ENCODE peak calls at places on chromosomes 4 and X, in five cellular contexts. One of them, this sample, is unnamed.

GRCh38 chr4:6425336-6425735 is 47.1 kb downstream of the PPP2R2C start:
- DNase-seq in fibroblast of mammary gland: no peak
- DNase-seq in cardiac muscle cell: no peak
- DNase-seq in H9: no peak
- DNase-seq in progenitor cell of endocrine pancreas: no peak
- DNase-seq in this sample: no peak

GRCh38 chr4:185752881-185753280 is 59.1 kb downstream of the SORBS2 start:
- DNase-seq in fibroblast of mammary gland: no peak
- DNase-seq in cardiac muscle cell: no peak
- DNase-seq in H9: no peak
- DNase-seq in progenitor cell of endocrine pancreas: no peak
- DNase-seq in this sample: no peak

GRCh38 chr4:15756361-15756861 is 21.7 kb upstream of the CD38 start:
- DNase-seq in fibroblast of mammary gland: peak; percentile 8
- DNase-seq in cardiac muscle cell: no peak
- DNase-seq in H9: no peak
- DNase-seq in progenitor cell of endocrine pancreas: no peak
- DNase-seq in this sample: peak; percentile 10

GRCh38 chrX:10138726-10139125 is 18.0 kb upstream of the CLCN4 start:
- DNase-seq in fibroblast of mammary gland: no peak
- DNase-seq in cardiac muscle cell: no peak
- DNase-seq in H9: no peak
- DNase-seq in progenitor cell of endocrine pancreas: no peak
- DNase-seq in this sample: no peak

GRCh38 chrX:138026211-138026610 is 460.3 kb downstream of the ZIC3 start:
- DNase-seq in fibroblast of mammary gland: peak; percentile 4
- DNase-seq in cardiac muscle cell: peak; percentile 23
- DNase-seq in H9: no peak
- DNase-seq in progenitor cell of endocrine pancreas: no peak
- DNase-seq in this sample: no peak

GRCh38 chr4:57109847-57110634 is at the start of gene IGFBP7:
- DNase-seq in fibroblast of mammary gland: no peak
- DNase-seq in cardiac muscle cell: peak; percentile 41
- DNase-seq in H9: no peak
- DNase-seq in progenitor cell of endocrine pancreas: peak; percentile 28
- DNase-seq in this sample: peak; percentile 34

GRCh38 chr4:169124661-169125060 is 114.6 kb upstream of the CBR4 start:
- DNase-seq in fibroblast of mammary gland: no peak
- DNase-seq in cardiac muscle cell: no peak
- DNase-seq in H9: no peak
- DNase-seq in progenitor cell of endocrine pancreas: no peak
- DNase-seq in this sample: no peak

GRCh38 chr4:153750197-153750817 is 9.5 kb downstream of the RNF175 start:
- DNase-seq in fibroblast of mammary gland: peak; percentile 82
- DNase-seq in cardiac muscle cell: peak; percentile 86
- DNase-seq in H9: peak; percentile 82
- DNase-seq in progenitor cell of endocrine pancreas: peak; percentile 69
- DNase-seq in this sample: peak; percentile 69

GRCh38 chr4:48047421-48047844 is 30.9 kb downstream of the NIPAL1 start:
- DNase-seq in fibroblast of mammary gland: no peak
- DNase-seq in cardiac muscle cell: no peak
- DNase-seq in H9: no peak
- DNase-seq in progenitor cell of endocrine pancreas: no peak
- DNase-seq in this sample: no peak

GRCh38 chr4:168667936-168668335 is 171.1 kb downstream of the PALLD start:
- DNase-seq in fibroblast of mammary gland: no peak
- DNase-seq in cardiac muscle cell: no peak
- DNase-seq in H9: no peak
- DNase-seq in progenitor cell of endocrine pancreas: no peak
- DNase-seq in this sample: no peak

GRCh38 chr4:76067652-76068286 is 6.7 kb upstream of the ART3 start:
- DNase-seq in fibroblast of mammary gland: peak; percentile 79
- DNase-seq in cardiac muscle cell: peak; percentile 80
- DNase-seq in H9: peak; percentile 65
- DNase-seq in progenitor cell of endocrine pancreas: peak; percentile 44
- DNase-seq in this sample: peak; percentile 71

GRCh38 chr4:98656443-98656842 is 2.0 kb downstream of the TSPAN5 start:
- DNase-seq in fibroblast of mammary gland: no peak
- DNase-seq in cardiac muscle cell: no peak
- DNase-seq in H9: no peak
- DNase-seq in progenitor cell of endocrine pancreas: no peak
- DNase-seq in this sample: no peak

GRCh38 chr4:113531572-113531971 is 230.0 kb downstream of the CAMK2D start:
- DNase-seq in fibroblast of mammary gland: no peak
- DNase-seq in cardiac muscle cell: no peak
- DNase-seq in H9: no peak
- DNase-seq in progenitor cell of endocrine pancreas: no peak
- DNase-seq in this sample: no peak

GRCh38 chrX:34884693-34885277 is 57.8 kb upstream of the FAM47B start:
- DNase-seq in fibroblast of mammary gland: peak; percentile 88
- DNase-seq in cardiac muscle cell: no peak
- DNase-seq in H9: no peak
- DNase-seq in progenitor cell of endocrine pancreas: no peak
- DNase-seq in this sample: peak; percentile 76

GRCh38 chr4:6876440-6876839 is 33.2 kb upstream of the TBC1D14 start:
- DNase-seq in fibroblast of mammary gland: no peak
- DNase-seq in cardiac muscle cell: no peak
- DNase-seq in H9: no peak
- DNase-seq in progenitor cell of endocrine pancreas: no peak
- DNase-seq in this sample: no peak

GRCh38 chr4:173504181-173504503 is 25.9 kb downstream of the HAND2 start:
- DNase-seq in fibroblast of mammary gland: peak; percentile 49
- DNase-seq in cardiac muscle cell: no peak
- DNase-seq in H9: no peak
- DNase-seq in progenitor cell of endocrine pancreas: no peak
- DNase-seq in this sample: no peak

GRCh38 chr4:15145709-15146108 is 143.4 kb downstream of the CPEB2 start:
- DNase-seq in fibroblast of mammary gland: no peak
- DNase-seq in cardiac muscle cell: no peak
- DNase-seq in H9: no peak
- DNase-seq in progenitor cell of endocrine pancreas: no peak
- DNase-seq in this sample: no peak

GRCh38 chr4:145909773-145910172 is 28.9 kb downstream of the ZNF827 start:
- DNase-seq in fibroblast of mammary gland: peak; percentile 23
- DNase-seq in cardiac muscle cell: no peak
- DNase-seq in H9: no peak
- DNase-seq in progenitor cell of endocrine pancreas: no peak
- DNase-seq in this sample: no peak

GRCh38 chr4:140059159-140059558 is 94.8 kb downstream of the MAML3 start:
- DNase-seq in fibroblast of mammary gland: no peak
- DNase-seq in cardiac muscle cell: peak; percentile 37
- DNase-seq in H9: no peak
- DNase-seq in progenitor cell of endocrine pancreas: no peak
- DNase-seq in this sample: no peak

GRCh38 chr4:71526626-71527406 is 188.0 kb downstream of the SLC4A4 start:
- DNase-seq in fibroblast of mammary gland: no peak
- DNase-seq in cardiac muscle cell: no peak
- DNase-seq in H9: no peak
- DNase-seq in progenitor cell of endocrine pancreas: no peak
- DNase-seq in this sample: no peak

GRCh38 chrX:116243039-116243438 is 72.5 kb downstream of the AGTR2 start:
- DNase-seq in fibroblast of mammary gland: no peak
- DNase-seq in cardiac muscle cell: no peak
- DNase-seq in H9: no peak
- DNase-seq in progenitor cell of endocrine pancreas: no peak
- DNase-seq in this sample: no peak

GRCh38 chr4:119684463-119684862 is 55.9 kb upstream of the PDE5A start:
- DNase-seq in fibroblast of mammary gland: no peak
- DNase-seq in cardiac muscle cell: no peak
- DNase-seq in H9: no peak
- DNase-seq in progenitor cell of endocrine pancreas: no peak
- DNase-seq in this sample: no peak

GRCh38 chr4:186104114-186104894 is at the start of gene FAM149A:
- DNase-seq in fibroblast of mammary gland: no peak
- DNase-seq in cardiac muscle cell: peak; percentile 37
- DNase-seq in H9: peak; percentile 56
- DNase-seq in progenitor cell of endocrine pancreas: peak; percentile 27
- DNase-seq in this sample: no peak

GRCh38 chrX:38806875-38807601 is 5.8 kb downstream of the MID1IP1 start:
- DNase-seq in fibroblast of mammary gland: no peak
- DNase-seq in cardiac muscle cell: peak; percentile 28
- DNase-seq in H9: no peak
- DNase-seq in progenitor cell of endocrine pancreas: no peak
- DNase-seq in this sample: no peak

GRCh38 chrX:34805951-34806350 is 136.6 kb upstream of the FAM47B start:
- DNase-seq in fibroblast of mammary gland: no peak
- DNase-seq in cardiac muscle cell: no peak
- DNase-seq in H9: no peak
- DNase-seq in progenitor cell of endocrine pancreas: no peak
- DNase-seq in this sample: no peak

DNA sequence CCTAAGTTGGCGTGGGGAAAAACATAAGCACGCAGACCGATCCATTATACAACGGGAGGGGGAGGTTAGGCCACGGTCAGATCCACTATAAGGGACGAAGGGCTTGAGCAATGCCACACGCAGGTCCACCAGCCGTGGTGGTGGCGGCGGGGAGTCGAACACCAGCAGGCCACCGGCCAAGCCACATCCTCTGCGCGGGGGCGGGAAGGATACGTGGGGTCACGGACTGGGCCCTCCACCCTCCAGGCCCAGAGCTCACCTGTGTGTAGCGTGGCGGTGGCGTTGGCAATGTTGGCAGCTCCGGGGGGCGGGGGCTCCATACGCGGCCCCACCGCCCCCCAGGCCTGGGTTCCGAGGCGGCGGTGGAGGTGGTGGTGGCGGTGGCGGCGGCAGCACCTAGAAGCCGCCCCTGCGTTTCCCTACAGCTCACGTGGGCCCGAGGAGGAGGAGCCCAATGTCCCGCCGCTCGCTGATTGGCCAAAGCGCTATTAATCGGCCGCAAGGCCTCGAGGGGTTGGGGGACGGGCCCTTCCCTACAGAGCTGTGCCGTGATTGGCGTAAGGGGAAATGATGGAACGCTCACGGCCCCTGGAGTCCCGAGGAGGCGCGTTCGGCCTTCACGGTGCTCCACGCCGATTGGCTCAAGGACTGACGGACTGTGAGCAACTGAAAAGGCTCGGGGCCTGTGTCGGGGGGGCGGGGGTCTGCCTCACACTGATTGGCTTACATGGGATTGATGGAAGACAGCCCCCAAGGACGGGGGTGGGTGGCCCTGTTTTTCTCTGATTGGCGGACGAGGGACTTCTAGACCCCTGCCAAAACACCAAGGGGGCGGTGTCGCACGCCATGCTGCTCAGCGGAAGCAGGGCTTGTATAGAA is at the start of gene ELK1:
- DNase-seq in fibroblast of mammary gland: peak; percentile 97
- DNase-seq in cardiac muscle cell: peak; percentile 95
- DNase-seq in H9: peak; percentile 99
- DNase-seq in progenitor cell of endocrine pancreas: peak; percentile 82
- DNase-seq in this sample: peak; percentile 97
- TF ChIP-seq CTCF in fibroblast of mammary gland: no peak
- TF ChIP-seq CTCF in cardiac muscle cell: no peak
- TF ChIP-seq CTCF in H9: no peak
- TF ChIP-seq CTCF in progenitor cell of endocrine pancreas: no peak
- TF ChIP-seq CTCF in this sample: no peak

GRCh38 chr4:26619784-26620183 is 35.9 kb downstream of the TBC1D19 start:
- DNase-seq in fibroblast of mammary gland: peak; percentile 58
- DNase-seq in cardiac muscle cell: no peak
- DNase-seq in H9: no peak
- DNase-seq in progenitor cell of endocrine pancreas: no peak
- DNase-seq in this sample: peak; percentile 13

GRCh38 chr4:26622913-26623312 is 39.0 kb downstream of the TBC1D19 start:
- DNase-seq in fibroblast of mammary gland: no peak
- DNase-seq in cardiac muscle cell: no peak
- DNase-seq in H9: no peak
- DNase-seq in progenitor cell of endocrine pancreas: no peak
- DNase-seq in this sample: no peak

GRCh38 chr4:26624042-26624441 is 40.2 kb downstream of the TBC1D19 start:
- DNase-seq in fibroblast of mammary gland: peak; percentile 38
- DNase-seq in cardiac muscle cell: no peak
- DNase-seq in H9: no peak
- DNase-seq in progenitor cell of endocrine pancreas: no peak
- DNase-seq in this sample: no peak

DNA sequence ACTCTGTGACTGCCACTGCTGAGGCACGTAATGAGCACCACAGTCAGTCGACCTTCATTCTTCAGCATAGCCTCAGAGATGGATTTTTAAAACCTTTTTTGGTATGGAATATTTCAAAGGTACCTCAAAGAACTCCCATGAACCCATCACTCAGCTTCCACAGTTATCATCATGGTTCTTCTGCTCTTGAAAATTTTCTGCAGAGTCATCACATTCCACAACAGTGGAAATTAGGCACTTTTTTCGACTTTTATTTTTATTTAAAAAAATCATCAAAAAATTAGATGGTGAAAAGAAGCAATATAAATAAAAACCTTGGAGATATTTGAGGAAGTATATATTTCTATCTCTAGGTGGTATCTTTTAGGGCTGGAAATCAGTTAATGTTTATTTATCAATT is 37.5 kb downstream of the TBC1D19 start:
- DNase-seq in fibroblast of mammary gland: no peak
- DNase-seq in cardiac muscle cell: no peak
- DNase-seq in H9: no peak
- DNase-seq in progenitor cell of endocrine pancreas: no peak
- DNase-seq in this sample: no peak
- TF ChIP-seq CTCF in fibroblast of mammary gland: no peak
- TF ChIP-seq CTCF in cardiac muscle cell: no peak
- TF ChIP-seq CTCF in H9: no peak
- TF ChIP-seq CTCF in progenitor cell of endocrine pancreas: no peak
- TF ChIP-seq CTCF in this sample: no peak

GRCh38 chr4:27787195-27787594 is 926.6 kb downstream of the STIM2 start:
- DNase-seq in fibroblast of mammary gland: no peak
- DNase-seq in cardiac muscle cell: no peak
- DNase-seq in H9: no peak
- DNase-seq in progenitor cell of endocrine pancreas: no peak
- DNase-seq in this sample: no peak
- TF ChIP-seq CTCF in fibroblast of mammary gland: no peak
- TF ChIP-seq CTCF in cardiac muscle cell: no peak
- TF ChIP-seq CTCF in H9: no peak
- TF ChIP-seq CTCF in progenitor cell of endocrine pancreas: no peak
- TF ChIP-seq CTCF in this sample: no peak

DNA sequence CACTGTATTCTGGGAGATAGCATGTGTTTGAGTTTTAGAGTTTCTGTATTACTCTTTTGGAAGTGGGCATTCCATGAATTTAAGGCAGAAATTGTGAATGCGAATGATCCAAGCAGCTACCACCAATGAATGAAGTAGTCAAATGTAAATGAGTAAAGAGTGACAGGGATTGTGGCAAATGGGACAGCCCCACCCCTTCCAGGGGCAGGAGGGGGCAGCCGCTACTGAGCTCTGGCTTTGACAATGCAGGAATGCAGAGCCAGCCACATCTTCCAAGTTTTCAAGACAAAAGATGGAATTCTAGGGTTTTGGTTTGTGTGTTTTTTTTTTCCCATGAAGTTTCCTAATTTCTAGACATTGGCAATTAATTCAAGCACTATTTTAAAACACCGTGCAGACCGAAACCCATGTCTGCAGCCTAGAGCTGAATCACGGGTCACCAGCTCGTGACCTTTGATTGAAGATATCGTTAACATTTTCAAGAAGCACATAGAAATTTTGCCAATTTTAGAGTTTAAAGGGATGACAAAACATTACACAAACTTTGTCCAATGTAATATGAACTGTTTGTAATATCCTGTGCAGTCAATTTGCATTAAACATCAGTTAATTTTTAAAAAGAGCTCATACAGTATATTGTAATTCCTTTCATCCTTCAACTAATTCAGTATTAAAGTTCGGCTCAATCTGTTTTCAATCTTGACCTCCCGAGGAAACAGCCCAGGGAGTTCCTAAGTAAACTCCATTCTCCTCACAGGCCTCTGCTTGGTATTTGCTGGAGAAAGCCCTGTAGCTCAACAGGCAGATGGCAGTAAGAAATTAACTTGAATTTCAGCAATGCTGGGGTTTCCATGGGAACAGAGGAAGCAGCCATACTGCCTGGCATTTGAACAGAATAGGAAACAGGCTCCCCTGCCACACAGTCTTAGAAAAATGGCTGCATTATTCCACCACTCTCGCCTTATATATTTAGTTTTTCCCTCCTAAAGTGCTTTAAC is 83.4 kb downstream of the UCHL1 start:
- DNase-seq in fibroblast of mammary gland: peak; percentile 37
- DNase-seq in cardiac muscle cell: no peak
- DNase-seq in H9: peak; percentile 66
- DNase-seq in progenitor cell of endocrine pancreas: no peak
- DNase-seq in this sample: peak; percentile 71
- TF ChIP-seq CTCF in fibroblast of mammary gland: no peak
- TF ChIP-seq CTCF in cardiac muscle cell: no peak
- TF ChIP-seq CTCF in H9: no peak
- TF ChIP-seq CTCF in progenitor cell of endocrine pancreas: no peak
- TF ChIP-seq CTCF in this sample: no peak

This sample was measured in HFFc6.